ENCODE peak calls at places on chromosomes 2 and 18, in ten cellular contexts. One of them, this sample, is unnamed.

GRCh38 chr2:183091318-183091953 is 12.9 kb downstream of the DUSP19 start:
- DNase-seq in CD8-positive, alpha-beta T cell: no peak
- DNase-seq in transverse colon: no peak
- DNase-seq in cardiac muscle cell: no peak
- DNase-seq in GM23338: no peak
- DNase-seq in pancreas: no peak
- DNase-seq in mammary epithelial cell: no peak
- DNase-seq in tibial artery: no peak
- DNase-seq in tibial nerve: no peak
- DNase-seq in neural progenitor cell: no peak
- DNase-seq in this sample: no peak

GRCh38 chr2:129806317-129806716 is 173.1 kb upstream of the RAB6C start:
- DNase-seq in CD8-positive, alpha-beta T cell: no peak
- DNase-seq in transverse colon: no peak
- DNase-seq in cardiac muscle cell: no peak
- DNase-seq in GM23338: peak; percentile 27
- DNase-seq in pancreas: no peak
- DNase-seq in mammary epithelial cell: no peak
- DNase-seq in tibial artery: no peak
- DNase-seq in tibial nerve: no peak
- DNase-seq in neural progenitor cell: peak; percentile 63
- DNase-seq in this sample: no peak

GRCh38 chr18:21146016-21146415 is 34.4 kb upstream of the ROCK1 start:
- DNase-seq in CD8-positive, alpha-beta T cell: no peak
- DNase-seq in transverse colon: no peak
- DNase-seq in cardiac muscle cell: no peak
- DNase-seq in GM23338: no peak
- DNase-seq in pancreas: no peak
- DNase-seq in mammary epithelial cell: no peak
- DNase-seq in tibial artery: no peak
- DNase-seq in tibial nerve: no peak
- DNase-seq in neural progenitor cell: no peak
- DNase-seq in this sample: no peak

GRCh38 chr2:143600136-143600535 is 470.9 kb downstream of the ARHGAP15 start:
- DNase-seq in CD8-positive, alpha-beta T cell: no peak
- DNase-seq in transverse colon: no peak
- DNase-seq in cardiac muscle cell: no peak
- DNase-seq in GM23338: no peak
- DNase-seq in pancreas: no peak
- DNase-seq in mammary epithelial cell: no peak
- DNase-seq in tibial artery: no peak
- DNase-seq in tibial nerve: no peak
- DNase-seq in neural progenitor cell: no peak
- DNase-seq in this sample: peak; percentile 4

GRCh38 chr2:135829420-135829983 is 7.5 kb downstream of the LCT start:
- DNase-seq in CD8-positive, alpha-beta T cell: no peak
- DNase-seq in transverse colon: no peak
- DNase-seq in cardiac muscle cell: no peak
- DNase-seq in GM23338: no peak
- DNase-seq in pancreas: no peak
- DNase-seq in mammary epithelial cell: no peak
- DNase-seq in tibial artery: no peak
- DNase-seq in tibial nerve: no peak
- DNase-seq in neural progenitor cell: no peak
- DNase-seq in this sample: no peak

GRCh38 chr18:12933323-12933722 is 14.5 kb upstream of the SEH1L start:
- DNase-seq in CD8-positive, alpha-beta T cell: no peak
- DNase-seq in transverse colon: no peak
- DNase-seq in cardiac muscle cell: no peak
- DNase-seq in GM23338: no peak
- DNase-seq in pancreas: no peak
- DNase-seq in mammary epithelial cell: no peak
- DNase-seq in tibial artery: no peak
- DNase-seq in tibial nerve: no peak
- DNase-seq in neural progenitor cell: peak; percentile 58
- DNase-seq in this sample: no peak

GRCh38 chr2:110678457-110679336 is 834 bp upstream of the BUB1 start:
- DNase-seq in CD8-positive, alpha-beta T cell: peak; percentile 16
- DNase-seq in transverse colon: peak; percentile 18
- DNase-seq in cardiac muscle cell: peak; percentile 30
- DNase-seq in GM23338: peak; percentile 46
- DNase-seq in pancreas: no peak
- DNase-seq in mammary epithelial cell: peak; percentile 29
- DNase-seq in tibial artery: peak; percentile 26
- DNase-seq in tibial nerve: peak; percentile 8
- DNase-seq in neural progenitor cell: peak; percentile 46
- DNase-seq in this sample: no peak

GRCh38 chr2:109736177-109736827 is 57.8 kb upstream of the RGPD5 start:
- DNase-seq in CD8-positive, alpha-beta T cell: peak; percentile 9
- DNase-seq in transverse colon: peak; percentile 59
- DNase-seq in cardiac muscle cell: peak; percentile 82
- DNase-seq in GM23338: peak; percentile 53
- DNase-seq in pancreas: no peak
- DNase-seq in mammary epithelial cell: peak; percentile 36
- DNase-seq in tibial artery: peak; percentile 67
- DNase-seq in tibial nerve: peak; percentile 82
- DNase-seq in neural progenitor cell: peak; percentile 69
- DNase-seq in this sample: peak; percentile 23

GRCh38 chr2:289362-290089 is 1.6 kb upstream of the ALKAL2 start:
- DNase-seq in CD8-positive, alpha-beta T cell: no peak
- DNase-seq in transverse colon: peak; percentile 32
- DNase-seq in cardiac muscle cell: peak; percentile 25
- DNase-seq in GM23338: peak; percentile 57
- DNase-seq in pancreas: peak; percentile 72
- DNase-seq in mammary epithelial cell: peak; percentile 28
- DNase-seq in tibial artery: no peak
- DNase-seq in tibial nerve: peak; percentile 47
- DNase-seq in neural progenitor cell: peak; percentile 55
- DNase-seq in this sample: no peak

GRCh38 chr2:225038076-225038571 is 4.1 kb downstream of the DOCK10 start:
- DNase-seq in CD8-positive, alpha-beta T cell: no peak
- DNase-seq in transverse colon: no peak
- DNase-seq in cardiac muscle cell: no peak
- DNase-seq in GM23338: peak; percentile 27
- DNase-seq in pancreas: no peak
- DNase-seq in mammary epithelial cell: no peak
- DNase-seq in tibial artery: no peak
- DNase-seq in tibial nerve: no peak
- DNase-seq in neural progenitor cell: no peak
- DNase-seq in this sample: no peak

GRCh38 chr2:130355578-130356431 is at the start of gene PTPN18:
- DNase-seq in CD8-positive, alpha-beta T cell: peak; percentile 53
- DNase-seq in transverse colon: peak; percentile 92
- DNase-seq in cardiac muscle cell: peak; percentile 93
- DNase-seq in GM23338: peak; percentile 72
- DNase-seq in pancreas: peak; percentile 93
- DNase-seq in mammary epithelial cell: peak; percentile 82
- DNase-seq in tibial artery: peak; percentile 88
- DNase-seq in tibial nerve: peak; percentile 72
- DNase-seq in neural progenitor cell: peak; percentile 92
- DNase-seq in this sample: peak; percentile 56

GRCh38 chr2:237983922-237984321 is 17.1 kb downstream of the UBE2F start:
- DNase-seq in CD8-positive, alpha-beta T cell: no peak
- DNase-seq in transverse colon: no peak
- DNase-seq in cardiac muscle cell: no peak
- DNase-seq in GM23338: no peak
- DNase-seq in pancreas: no peak
- DNase-seq in mammary epithelial cell: no peak
- DNase-seq in tibial artery: no peak
- DNase-seq in tibial nerve: no peak
- DNase-seq in neural progenitor cell: no peak
- DNase-seq in this sample: no peak

GRCh38 chr2:221200184-221200839 is 371.8 kb downstream of the EPHA4 start:
- DNase-seq in CD8-positive, alpha-beta T cell: no peak
- DNase-seq in transverse colon: no peak
- DNase-seq in cardiac muscle cell: peak; percentile 12
- DNase-seq in GM23338: peak; percentile 44
- DNase-seq in pancreas: no peak
- DNase-seq in mammary epithelial cell: no peak
- DNase-seq in tibial artery: no peak
- DNase-seq in tibial nerve: no peak
- DNase-seq in neural progenitor cell: no peak
- DNase-seq in this sample: no peak

GRCh38 chr18:69400253-69400975 is at the start of gene DOK6:
- DNase-seq in CD8-positive, alpha-beta T cell: no peak
- DNase-seq in transverse colon: no peak
- DNase-seq in cardiac muscle cell: peak; percentile 95
- DNase-seq in GM23338: peak; percentile 80
- DNase-seq in pancreas: peak; percentile 15
- DNase-seq in mammary epithelial cell: peak; percentile 19
- DNase-seq in tibial artery: peak; percentile 65
- DNase-seq in tibial nerve: peak; percentile 25
- DNase-seq in neural progenitor cell: peak; percentile 93
- DNase-seq in this sample: peak; percentile 15
- H3K4me3 ChIP-seq in CD8-positive, alpha-beta T cell: no peak within 1 kb of the TSS
- H3K4me3 ChIP-seq in transverse colon: peak within 1 kb of the TSS; percentile 53
- H3K4me3 ChIP-seq in cardiac muscle cell: peak within 1 kb of the TSS; percentile 93
- H3K4me3 ChIP-seq in GM23338: peak within 1 kb of the TSS; percentile 75
- H3K4me3 ChIP-seq in pancreas: peak within 1 kb of the TSS; percentile 10
- H3K4me3 ChIP-seq in mammary epithelial cell: peak within 1 kb of the TSS; percentile 28
- H3K4me3 ChIP-seq in tibial artery: peak within 1 kb of the TSS; percentile 67
- H3K4me3 ChIP-seq in tibial nerve: peak within 1 kb of the TSS; percentile 69
- H3K4me3 ChIP-seq in neural progenitor cell: peak within 1 kb of the TSS; percentile 84
- H3K4me3 ChIP-seq in this sample: peak within 1 kb of the TSS; percentile 51

GRCh38 chr2:42329779-42330178 is 31.2 kb downstream of the COX7A2L start:
- DNase-seq in CD8-positive, alpha-beta T cell: no peak
- DNase-seq in transverse colon: no peak
- DNase-seq in cardiac muscle cell: no peak
- DNase-seq in GM23338: no peak
- DNase-seq in pancreas: no peak
- DNase-seq in mammary epithelial cell: no peak
- DNase-seq in tibial artery: no peak
- DNase-seq in tibial nerve: no peak
- DNase-seq in neural progenitor cell: no peak
- DNase-seq in this sample: no peak

GRCh38 chr2:42328148-42328833 is 32.7 kb downstream of the COX7A2L start:
- DNase-seq in CD8-positive, alpha-beta T cell: no peak
- DNase-seq in transverse colon: no peak
- DNase-seq in cardiac muscle cell: peak; percentile 9
- DNase-seq in GM23338: peak; percentile 35
- DNase-seq in pancreas: no peak
- DNase-seq in mammary epithelial cell: peak; percentile 6
- DNase-seq in tibial artery: no peak
- DNase-seq in tibial nerve: no peak
- DNase-seq in neural progenitor cell: no peak
- DNase-seq in this sample: no peak

GRCh38 chr2:42328923-42329322 is 32.1 kb downstream of the COX7A2L start:
- DNase-seq in CD8-positive, alpha-beta T cell: no peak
- DNase-seq in transverse colon: no peak
- DNase-seq in cardiac muscle cell: no peak
- DNase-seq in GM23338: no peak
- DNase-seq in pancreas: no peak
- DNase-seq in mammary epithelial cell: no peak
- DNase-seq in tibial artery: no peak
- DNase-seq in tibial nerve: no peak
- DNase-seq in neural progenitor cell: no peak
- DNase-seq in this sample: no peak

GRCh38 chr2:42324949-42325348 is 36.1 kb downstream of the COX7A2L start:
- DNase-seq in CD8-positive, alpha-beta T cell: no peak
- DNase-seq in transverse colon: no peak
- DNase-seq in cardiac muscle cell: no peak
- DNase-seq in GM23338: no peak
- DNase-seq in pancreas: no peak
- DNase-seq in mammary epithelial cell: no peak
- DNase-seq in tibial artery: no peak
- DNase-seq in tibial nerve: no peak
- DNase-seq in neural progenitor cell: no peak
- DNase-seq in this sample: no peak

GRCh38 chr2:42327125-42327524 is 33.9 kb downstream of the COX7A2L start:
- DNase-seq in CD8-positive, alpha-beta T cell: no peak
- DNase-seq in transverse colon: no peak
- DNase-seq in cardiac muscle cell: no peak
- DNase-seq in GM23338: peak; percentile 29
- DNase-seq in pancreas: no peak
- DNase-seq in mammary epithelial cell: peak; percentile 34
- DNase-seq in tibial artery: no peak
- DNase-seq in tibial nerve: no peak
- DNase-seq in neural progenitor cell: no peak
- DNase-seq in this sample: no peak
- H3K36me3 ChIP-seq in CD8-positive, alpha-beta T cell: peaks cover 30% of the 10 kb centered on the region
- H3K36me3 ChIP-seq in transverse colon: no peaks in the 10 kb centered on the region
- H3K36me3 ChIP-seq in cardiac muscle cell: peaks cover 75% of the 10 kb centered on the region
- H3K36me3 ChIP-seq in GM23338: peaks cover 28% of the 10 kb centered on the region
- H3K36me3 ChIP-seq in pancreas: peaks cover 4% of the 10 kb centered on the region
- H3K36me3 ChIP-seq in mammary epithelial cell: peaks cover 3% of the 10 kb centered on the region
- H3K36me3 ChIP-seq in tibial artery: peaks cover 57% of the 10 kb centered on the region
- H3K36me3 ChIP-seq in tibial nerve: no peaks in the 10 kb centered on the region
- H3K36me3 ChIP-seq in neural progenitor cell: peaks cover 4% of the 10 kb centered on the region
- H3K36me3 ChIP-seq in this sample: peaks cover 6% of the 10 kb centered on the region

DNA sequence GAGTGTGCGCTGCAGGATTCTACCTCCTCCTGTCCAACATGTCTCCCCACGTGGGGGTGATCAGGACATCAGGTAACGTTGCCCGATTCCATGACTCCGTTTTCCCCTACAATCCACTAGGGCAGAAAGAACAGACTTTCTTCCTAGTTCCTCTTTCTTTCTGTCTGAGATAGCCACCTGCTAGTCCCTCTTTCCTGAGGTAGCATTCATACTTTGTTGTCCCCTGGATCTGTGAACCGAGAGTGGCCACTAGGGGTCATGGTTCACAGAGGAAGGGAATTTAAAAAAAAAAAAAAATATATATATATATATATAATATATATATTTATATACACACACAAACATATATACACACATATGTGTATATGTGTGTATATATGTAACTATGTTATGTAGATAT is 210.0 kb upstream of the ZNF521 start:
- DNase-seq in CD8-positive, alpha-beta T cell: no peak
- DNase-seq in transverse colon: peak; percentile 10
- DNase-seq in cardiac muscle cell: peak; percentile 62
- DNase-seq in GM23338: peak; percentile 66
- DNase-seq in pancreas: no peak
- DNase-seq in mammary epithelial cell: peak; percentile 3
- DNase-seq in tibial artery: no peak
- DNase-seq in tibial nerve: no peak
- DNase-seq in neural progenitor cell: peak; percentile 48
- DNase-seq in this sample: no peak
- TF ChIP-seq CTCF in CD8-positive, alpha-beta T cell: no peak
- TF ChIP-seq CTCF in transverse colon: no peak
- TF ChIP-seq CTCF in cardiac muscle cell: peak; percentile 38
- TF ChIP-seq CTCF in GM23338: peak; percentile 50
- TF ChIP-seq CTCF in pancreas: no peak
- TF ChIP-seq CTCF in mammary epithelial cell: peak; percentile 53
- TF ChIP-seq CTCF in tibial artery: no peak
- TF ChIP-seq CTCF in tibial nerve: no peak
- TF ChIP-seq CTCF in neural progenitor cell: peak; percentile 55
- TF ChIP-seq CTCF in this sample: peak; percentile 46

GRCh38 chr2:161138429-161138828 is 21.8 kb upstream of the TANK start:
- DNase-seq in CD8-positive, alpha-beta T cell: peak; percentile 19
- DNase-seq in transverse colon: no peak
- DNase-seq in cardiac muscle cell: no peak
- DNase-seq in GM23338: no peak
- DNase-seq in pancreas: no peak
- DNase-seq in mammary epithelial cell: no peak
- DNase-seq in tibial artery: no peak
- DNase-seq in tibial nerve: no peak
- DNase-seq in neural progenitor cell: no peak
- DNase-seq in this sample: no peak
- H3K4me3 ChIP-seq in CD8-positive, alpha-beta T cell: no peak overlapping the region
- H3K4me3 ChIP-seq in transverse colon: peak overlapping the region; percentile 36
- H3K4me3 ChIP-seq in cardiac muscle cell: no peak overlapping the region
- H3K4me3 ChIP-seq in GM23338: no peak overlapping the region
- H3K4me3 ChIP-seq in pancreas: no peak overlapping the region
- H3K4me3 ChIP-seq in mammary epithelial cell: no peak overlapping the region
- H3K4me3 ChIP-seq in tibial artery: no peak overlapping the region
- H3K4me3 ChIP-seq in tibial nerve: no peak overlapping the region
- H3K4me3 ChIP-seq in neural progenitor cell: no peak overlapping the region
- H3K4me3 ChIP-seq in this sample: no peak overlapping the region

This sample was measured in BJ.